ENCODE peak calls at places on chromosome 2, in five cellular contexts. Z, N, D, M and Q are unnamed samples.

GRCh38 chr2:8312861-8313768 is 368.7 kb upstream of the ID2 start:
- DNase-seq in Z (peak), N (no peak), D (peak), M (no peak), Q (peak)

GRCh38 chr2:111662771-111663470 is 221.1 kb downstream of the ANAPC1 start:
- DNase-seq in Z (peak), N (peak), D (no peak), M (no peak), Q (peak)

GRCh38 chr2:120381661-120382060 is 35.7 kb downstream of the INHBB start:
- DNase-seq in Z (no peak), N (no peak), D (no peak), M (no peak), Q (no peak)

GRCh38 chr2:224185023-224185601 is 146.0 kb upstream of the SERPINE2 start:
- DNase-seq in Z (no peak), N (no peak), D (no peak), M (no peak), Q (no peak)

GRCh38 chr2:190303642-190304041 is 16.0 kb downstream of the HIBCH start:
- DNase-seq in Z (no peak), N (no peak), D (no peak), M (no peak), Q (no peak)

GRCh38 chr2:234954551-234954992 is 2.8 kb downstream of the SH3BP4 start:
- DNase-seq in Z (peak), N (no peak), D (no peak), M (no peak), Q (no peak)

GRCh38 chr2:84238907-84239306 is 220.2 kb downstream of the SUCLG1 start:
- DNase-seq in Z (no peak), N (no peak), D (no peak), M (no peak), Q (no peak)

GRCh38 chr2:112869258-112869842 is 32.8 kb upstream of the IL1B start:
- DNase-seq in Z (peak), N (peak), D (peak), M (peak), Q (peak)

GRCh38 chr2:151657667-151658076 is 76.6 kb downstream of the NEB start:
- DNase-seq in Z (no peak), N (no peak), D (no peak), M (no peak), Q (no peak)

GRCh38 chr2:237500681-237501424 is 13.8 kb downstream of the MLPH start:
- DNase-seq in Z (peak), N (peak), D (no peak), M (no peak), Q (no peak)

GRCh38 chr2:177338177-177338721 is 54.3 kb upstream of the AGPS start:
- DNase-seq in Z (peak), N (peak), D (peak), M (no peak), Q (peak)

GRCh38 chr2:212424090-212424489 is 114.5 kb downstream of the ERBB4 start:
- DNase-seq in Z (peak), N (peak), D (no peak), M (no peak), Q (no peak)

GRCh38 chr2:218465987-218466633 is 47.2 kb downstream of the VIL1 start:
- DNase-seq in Z (peak), N (peak), D (no peak), M (no peak), Q (peak)

GRCh38 chr2:218393750-218394290 is 5.8 kb upstream of the CTDSP1 start:
- DNase-seq in Z (no peak), N (no peak), D (no peak), M (no peak), Q (no peak)

GRCh38 chr2:145623136-145623535 is 1103.2 kb upstream of the ZEB2 start:
- DNase-seq in Z (no peak), N (peak), D (peak), M (no peak), Q (no peak)

GRCh38 chr2:226905718-226906438 is 70.0 kb downstream of the RHBDD1 start:
- DNase-seq in Z (no peak), N (no peak), D (no peak), M (no peak), Q (peak)

GRCh38 chr2:80102026-80102425 is 202.5 kb downstream of the LRRTM1 start:
- DNase-seq in Z (peak), N (peak), D (no peak), M (no peak), Q (no peak)

GRCh38 chr2:111972955-111973565 is 74.7 kb downstream of the MERTK start:
- DNase-seq in Z (peak), N (no peak), D (no peak), M (no peak), Q (peak)

GRCh38 chr2:64905338-64906024 is 83.7 kb upstream of the SLC1A4 start:
- DNase-seq in Z (peak), N (no peak), D (peak), M (no peak), Q (peak)

GRCh38 chr2:75932996-75933395 is 222.3 kb upstream of the GCFC2 start:
- DNase-seq in Z (no peak), N (no peak), D (no peak), M (no peak), Q (no peak)

GRCh38 chr2:235836416-235837042 is 331.7 kb downstream of the GBX2 start:
- DNase-seq in Z (no peak), N (no peak), D (peak), M (no peak), Q (no peak)

GRCh38 chr2:58939388-58939787 is 698.3 kb upstream of the FANCL start:
- DNase-seq in Z (peak), N (peak), D (no peak), M (no peak), Q (no peak)

GRCh38 chr2:232891621-232892071 is 21.6 kb downstream of the SNORC start:
- DNase-seq in Z (peak), N (peak), D (no peak), M (no peak), Q (no peak)

GRCh38 chr2:148967056-148967455 is 71.4 kb upstream of the LYPD6B start:
- DNase-seq in Z (no peak), N (no peak), D (no peak), M (no peak), Q (no peak)

GRCh38 chr2:148968776-148969175 is 69.7 kb upstream of the LYPD6B start:
- DNase-seq in Z (no peak), N (no peak), D (no peak), M (no peak), Q (no peak)

GRCh38 chr2:148965596-148966431 is 72.7 kb upstream of the LYPD6B start:
- DNase-seq in Z (no peak), N (no peak), D (no peak), M (no peak), Q (peak)

GRCh38 chr2:148966432-148966758 is 72.1 kb upstream of the LYPD6B start:
- DNase-seq in Z (no peak), N (no peak), D (no peak), M (no peak), Q (no peak)

GRCh38 chr2:148967484-148967883 is 71.0 kb upstream of the LYPD6B start:
- DNase-seq in Z (no peak), N (peak), D (no peak), M (no peak), Q (no peak)
- TF ChIP-seq CTCF in Z (no peak), N (no peak), D (no peak), M (no peak), Q (no peak)

GRCh38 chr2:195656859-195657633 is at the start of gene SLC39A10:
- DNase-seq in Z (peak), N (peak), D (peak), M (peak), Q (peak)
- TF ChIP-seq CTCF in Z (no peak), N (no peak), D (no peak), M (no peak), Q (no peak)

DNA sequence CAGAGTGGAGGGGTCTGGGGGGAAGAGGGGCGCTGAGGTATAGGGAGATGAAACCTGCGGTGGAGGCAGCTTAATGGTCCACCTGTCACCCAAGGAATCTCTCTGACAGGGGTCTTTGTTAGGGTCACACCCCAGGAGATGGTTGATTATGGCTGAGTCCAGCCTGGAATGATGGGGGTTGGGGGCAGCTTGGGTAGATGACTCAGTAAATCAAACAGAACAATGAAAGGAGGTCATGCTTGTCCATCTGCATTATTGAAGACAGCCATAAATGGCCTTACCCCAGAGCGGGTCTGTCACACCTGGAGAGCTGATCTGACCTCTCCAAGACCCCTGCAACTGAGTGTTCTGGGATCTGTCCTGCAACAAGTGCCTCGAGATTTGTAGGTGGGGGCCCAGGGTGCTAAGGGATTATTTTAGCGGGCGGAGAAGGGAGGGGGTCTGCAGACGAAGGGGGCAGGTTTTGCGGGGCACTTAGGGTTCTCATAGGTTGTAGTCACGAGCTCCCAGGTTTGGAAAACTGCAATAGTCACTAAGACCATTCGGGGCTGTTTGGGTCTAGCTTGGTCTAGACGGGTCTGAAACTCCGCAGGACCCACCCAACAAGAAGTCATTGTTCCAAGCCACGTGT is 784 bp upstream of the IGFBP2 start:
- DNase-seq in Z (no peak), N (no peak), D (peak), M (no peak), Q (no peak)
- TF ChIP-seq CTCF in Z (no peak), N (no peak), D (no peak), M (no peak), Q (no peak)

GRCh38 chr2:101698419-101699190 is 1.1 kb downstream of the MAP4K4 start:
- DNase-seq in Z (peak), N (peak), D (no peak), M (no peak), Q (no peak)
- TF ChIP-seq CTCF in Z (no peak), N (no peak), D (no peak), M (no peak), Q (no peak)

GRCh38 chr2:42196403-42197267 is 27.5 kb downstream of the EML4 start:
- DNase-seq in Z (peak), N (peak), D (peak), M (peak), Q (peak)
- TF ChIP-seq CTCF in Z (peak), N (peak), D (peak), M (peak), Q (peak)

DNA sequence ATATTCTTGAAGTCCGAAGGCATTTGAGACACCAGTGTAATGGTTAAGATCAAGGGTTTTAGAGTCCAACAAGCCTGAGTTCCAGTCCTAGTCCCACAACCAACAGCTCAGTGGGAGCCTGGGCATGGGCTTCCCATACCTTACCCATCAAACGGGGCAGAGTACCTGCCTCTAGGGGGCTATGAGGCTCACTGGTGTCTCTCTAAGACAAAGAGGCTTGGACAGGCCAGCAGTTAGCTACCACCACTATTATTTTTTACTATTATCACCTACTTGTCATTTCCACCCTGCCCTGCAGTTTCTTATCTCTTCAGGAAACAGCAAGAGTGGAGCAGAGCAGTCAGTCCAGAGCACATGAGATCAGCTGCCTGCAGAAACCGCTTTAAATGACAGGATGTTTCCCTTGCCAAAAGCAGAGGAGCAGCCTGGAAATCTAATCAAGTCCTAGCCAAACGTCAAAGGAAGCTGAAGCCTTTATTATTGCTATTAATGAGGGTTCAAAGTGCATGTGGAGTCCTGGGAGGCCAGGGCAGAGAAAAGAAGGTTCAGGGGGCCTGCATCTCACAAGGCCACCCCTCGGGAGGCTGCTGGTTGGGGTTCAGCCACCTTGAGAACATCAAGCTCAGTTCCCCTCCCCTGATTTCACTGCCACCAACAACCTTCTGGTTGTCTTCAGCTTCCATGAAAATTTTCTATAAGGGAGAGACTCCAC is 66.6 kb downstream of the STPG4 start:
- DNase-seq in Z (no peak), N (peak), D (no peak), M (no peak), Q (no peak)
- TF ChIP-seq CTCF in Z (no peak), N (peak), D (no peak), M (no peak), Q (peak)

GRCh38 chr2:40754912-40755311 is 303.0 kb upstream of the SLC8A1 start:
- DNase-seq in Z (no peak), N (no peak), D (no peak), M (no peak), Q (no peak)

GRCh38 chr2:40758778-40759177 is 306.9 kb upstream of the SLC8A1 start:
- DNase-seq in Z (no peak), N (peak), D (no peak), M (no peak), Q (peak)

DNA sequence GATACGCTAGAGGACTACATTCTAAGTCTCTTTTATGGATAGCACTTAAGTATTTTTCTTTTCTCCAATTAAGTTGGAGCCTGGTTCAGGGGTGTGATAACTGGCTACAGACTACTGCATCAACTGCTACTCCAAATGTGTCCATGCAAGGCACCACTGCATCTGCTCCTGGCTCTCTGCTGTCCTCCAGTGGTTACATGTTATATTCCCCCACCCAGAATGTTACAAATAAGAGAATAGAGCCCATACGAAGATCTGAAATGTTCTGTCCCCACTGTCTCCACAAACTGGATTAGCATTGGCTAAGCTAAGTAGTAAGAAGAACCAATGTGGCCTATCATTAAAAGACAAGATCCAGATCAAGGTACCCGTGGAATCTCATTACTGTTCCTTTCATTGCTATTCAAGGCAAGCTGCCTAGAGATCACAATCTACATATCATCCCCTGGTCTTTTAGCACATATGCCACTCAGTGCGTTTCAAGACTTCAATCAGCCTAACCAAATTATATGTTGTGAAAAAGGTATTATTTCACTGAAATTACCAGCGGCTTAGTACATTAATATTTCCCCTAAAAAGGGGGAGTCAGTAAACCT is 308.3 kb upstream of the SLC8A1 start:
- DNase-seq in Z (peak), N (peak), D (peak), M (peak), Q (peak)
- TF ChIP-seq CTCF in Z (peak), N (peak), D (peak), M (peak), Q (peak)

GRCh38 chr2:219561179-219562048 is 9.9 kb downstream of the OBSL1 start:
- DNase-seq in Z (no peak), N (no peak), D (no peak), M (peak), Q (no peak)
- TF ChIP-seq CTCF in Z (no peak), N (no peak), D (no peak), M (no peak), Q (no peak)

GRCh38 chr2:170610615-170611014 is 104.5 kb upstream of the SP5 start:
- DNase-seq in Z (no peak), N (no peak), D (no peak), M (no peak), Q (no peak)
- TF ChIP-seq CTCF in Z (no peak), N (no peak), D (no peak), M (no peak), Q (no peak)